ENCODE peak calls at places on chromosome 20, in ten cellular contexts. T is pulmonary artery endothelial cell; B is CD8-positive, alpha-beta T cell; H is HL-60; D is neuronal stem cell; W is lung; Q is H7; O is Caco-2; M is cardiac muscle cell; C is globus pallidus. X is an unnamed sample.

GRCh38 chr20:57624124-57624523 is 3.9 kb upstream of the ZBP1 start:
- DNase-seq in O (peak; percentile 25), W (no peak), D (no peak), M (no peak), H (no peak), T (no peak), B (no peak), C (no peak), Q (no peak), X (no peak)

GRCh38 chr20:53162251-53162835 is 190.2 kb downstream of the TSHZ2 start:
- DNase-seq in C (no peak), Q (peak; percentile 75), D (peak; percentile 48), M (peak; percentile 43), O (no peak), T (no peak), W (no peak), B (no peak), H (no peak), X (peak; percentile 77)

GRCh38 chr20:48817367-48818030 is 10.3 kb downstream of the PREX1 start:
- DNase-seq in W (no peak), M (no peak), O (no peak), D (no peak), B (no peak), Q (no peak), T (no peak), C (no peak), H (no peak), X (no peak)

GRCh38 chr20:14337400-14338171 is at the start of gene FLRT3:
- DNase-seq in O (peak; percentile 97), W (peak; percentile 88), B (peak; percentile 8), C (peak; percentile 89), M (peak; percentile 94), D (peak; percentile 91), T (peak; percentile 63), H (peak; percentile 10), Q (peak; percentile 28), X (peak; percentile 88)

GRCh38 chr20:50355593-50356521 is 154.3 kb upstream of the PTPN1 start:
- DNase-seq in O (no peak), H (no peak), W (no peak), T (no peak), Q (no peak), C (no peak), D (no peak), M (no peak), B (no peak), X (no peak)

GRCh38 chr20:64073476-64074183 is 5.7 kb downstream of the RGS19 start:
- DNase-seq in W (no peak), D (no peak), M (no peak), O (no peak), Q (no peak), T (no peak), H (no peak), B (no peak), C (no peak), X (no peak)

GRCh38 chr20:50366270-50367103 is 143.7 kb upstream of the PTPN1 start:
- DNase-seq in T (peak; percentile 79), M (no peak), D (no peak), H (no peak), O (peak; percentile 93), W (peak; percentile 80), Q (no peak), C (no peak), B (peak; percentile 34), X (no peak)

GRCh38 chr20:62143976-62144825 is 632 bp downstream of the SS18L1 start:
- DNase-seq in M (peak; percentile 76), D (no peak), Q (peak; percentile 90), T (no peak), O (peak; percentile 76), H (no peak), B (peak; percentile 40), C (no peak), W (peak; percentile 58), X (peak; percentile 46)

GRCh38 chr20:43681468-43681942 is 14.6 kb downstream of the MYBL2 start:
- DNase-seq in T (no peak), M (peak; percentile 30), D (no peak), H (no peak), O (no peak), W (no peak), Q (peak; percentile 34), C (peak; percentile 4), B (no peak), X (no peak)

GRCh38 chr20:1952737-1953530 is 40.9 kb downstream of the PDYN start:
- DNase-seq in Q (no peak), T (no peak), C (no peak), O (no peak), W (no peak), H (no peak), M (no peak), B (no peak), D (no peak), X (no peak)

GRCh38 chr20:38190936-38191371 is 25.9 kb upstream of the TGM2 start:
- DNase-seq in D (no peak), Q (no peak), B (no peak), O (peak; percentile 35), H (no peak), T (no peak), W (no peak), M (no peak), C (no peak), X (no peak)

GRCh38 chr20:10157539-10157938 is 61.1 kb upstream of the SNAP25 start:
- DNase-seq in T (no peak), C (no peak), H (no peak), D (no peak), M (no peak), B (no peak), Q (no peak), O (no peak), W (no peak), X (no peak)

GRCh38 chr20:47396762-47397476 is 40.4 kb upstream of the ZMYND8 start:
- DNase-seq in B (no peak), W (no peak), Q (no peak), D (no peak), C (no peak), O (no peak), M (no peak), H (no peak), T (no peak), X (no peak)

GRCh38 chr20:47031821-47032220 is 137.2 kb downstream of the EYA2 start:
- DNase-seq in O (no peak), W (no peak), T (no peak), M (no peak), Q (no peak), C (no peak), B (no peak), H (no peak), D (peak; percentile 35), X (no peak)

GRCh38 chr20:45902199-45902701 is 9.7 kb downstream of the PLTP start:
- DNase-seq in M (no peak), H (no peak), D (no peak), O (no peak), B (no peak), W (no peak), C (no peak), Q (peak; percentile 35), T (no peak), X (no peak)

GRCh38 chr20:54110457-54110856 is 40.1 kb upstream of the BCAS1 start:
- DNase-seq in C (no peak), O (no peak), D (no peak), T (no peak), H (no peak), Q (no peak), W (no peak), B (no peak), M (no peak), X (no peak)

GRCh38 chr20:12977634-12978394 is 31.0 kb upstream of the SPTLC3 start:
- DNase-seq in C (no peak), H (no peak), T (no peak), D (no peak), B (no peak), M (no peak), O (no peak), Q (no peak), W (no peak), X (no peak)

GRCh38 chr20:40966103-40966502 is 62.5 kb upstream of the TOP1 start:
- DNase-seq in D (no peak), C (no peak), H (no peak), T (no peak), O (peak; percentile 59), B (no peak), W (no peak), Q (peak; percentile 61), M (peak; percentile 14), X (peak; percentile 67)

GRCh38 chr20:19737025-19737424 is 21.0 kb upstream of the RIN2 start:
- DNase-seq in D (no peak), O (no peak), C (no peak), W (no peak), Q (no peak), H (peak; percentile 91), T (no peak), M (no peak), B (no peak), X (no peak)